ENCODE peak calls at places on chromosome 6, in five cellular contexts. Z is lower lobe of right lung, F is cardiac muscle cell, D is BE2C, K is tibial artery. E is an unnamed sample. For H3K4me1, the result is how much of the 10 kb centered on the place peaks cover.

GRCh38 chr6:130307752-130308361 is 58.0 kb upstream of the TMEM200A start:
- DNase-seq in F (no peak), D (no peak), Z (no peak), K (no peak), E (no peak)

GRCh38 chr6:104325341-104326172 is 534.2 kb downstream of the HACE1 start:
- DNase-seq in K (no peak), D (peak), Z (no peak), F (peak), E (no peak)

GRCh38 chr6:128474933-128475332 is 45.5 kb downstream of the PTPRK start:
- DNase-seq in F (no peak), K (no peak), D (no peak), Z (no peak), E (no peak)

GRCh38 chr6:38634518-38634917 is 5.2 kb downstream of the BTBD9 start:
- DNase-seq in D (no peak), F (peak), K (no peak), Z (no peak), E (no peak)

GRCh38 chr6:114007451-114007953 is 36.6 kb upstream of the HDAC2 start:
- DNase-seq in K (no peak), Z (no peak), D (no peak), F (no peak), E (no peak)

GRCh38 chr6:49570474-49571079 is 20.1 kb downstream of the C6orf141 start:
- DNase-seq in K (no peak), F (peak), Z (no peak), D (no peak), E (no peak)

GRCh38 chr6:160690458-160690857 is 11.6 kb upstream of the PLG start:
- DNase-seq in F (no peak), K (no peak), D (no peak), Z (no peak), E (no peak)

GRCh38 chr6:150403458-150404245 is 34.8 kb downstream of the IYD start:
- DNase-seq in K (peak), F (peak), D (no peak), Z (no peak), E (no peak)

GRCh38 chr6:121608270-121608669 is 172.8 kb downstream of the GJA1 start:
- DNase-seq in F (no peak), Z (no peak), D (no peak), K (no peak), E (no peak)

GRCh38 chr6:45690846-45691245 is 313.1 kb upstream of the SUPT3H start:
- DNase-seq in Z (no peak), K (no peak), F (no peak), D (no peak), E (no peak)

GRCh38 chr6:106823732-106824351 is 150.7 kb downstream of the CD24 start:
- DNase-seq in Z (peak), F (no peak), D (no peak), K (no peak), E (no peak)

GRCh38 chr6:16154904-16155303 is 26.0 kb downstream of the MYLIP start:
- DNase-seq in D (no peak), Z (no peak), K (peak), F (peak), E (no peak)

GRCh38 chr6:102327697-102328227 is 934.3 kb downstream of the GRIK2 start:
- DNase-seq in F (no peak), Z (no peak), D (no peak), K (no peak), E (no peak)

GRCh38 chr6:4565301-4566250 is 210.6 kb upstream of the CDYL start:
- DNase-seq in Z (no peak), F (no peak), D (no peak), K (no peak), E (no peak)

GRCh38 chr6:75230484-75231325 is 12.9 kb downstream of the COX7A2 start:
- DNase-seq in D (peak), K (peak), Z (no peak), F (peak), E (no peak)

GRCh38 chr6:31065556-31065955 is 46.8 kb downstream of the C6orf15 start:
- DNase-seq in K (no peak), Z (no peak), D (no peak), F (no peak), E (peak)

GRCh38 chr6:154350293-154350692 is 6.3 kb downstream of the IPCEF1 start:
- DNase-seq in F (no peak), Z (no peak), K (no peak), D (no peak), E (no peak)

GRCh38 chr6:18048953-18049630 is 61.7 kb upstream of the KIF13A start:
- DNase-seq in K (no peak), F (no peak), Z (no peak), D (no peak), E (no peak)

GRCh38 chr6:159608961-159609673 is 83.9 kb downstream of the SOD2 start:
- DNase-seq in F (peak), Z (no peak), D (peak), K (no peak), E (no peak)

GRCh38 chr6:63740709-63741108 is 105.1 kb downstream of the PHF3 start:
- DNase-seq in F (peak), D (no peak), Z (no peak), K (no peak), E (no peak)

GRCh38 chr6:124190256-124190655 is 386.6 kb downstream of the NKAIN2 start:
- DNase-seq in K (no peak), D (no peak), Z (no peak), F (no peak), E (no peak)

GRCh38 chr6:30880563-30881252 is 3.6 kb upstream of the DDR1 start:
- DNase-seq in F (no peak), D (no peak), Z (no peak), K (no peak), E (no peak)

GRCh38 chr6:158168054-158168303 is at the start of gene SERAC1:
- DNase-seq in D (no peak), K (no peak), Z (no peak), F (no peak), E (no peak)

GRCh38 chr6:153668758-153669157 is 370.3 kb upstream of the OPRM1 start:
- DNase-seq in K (no peak), F (no peak), Z (no peak), D (no peak), E (no peak)

GRCh38 chr6:154247119-154247814 is 109.3 kb downstream of the IPCEF1 start:
- DNase-seq in F (no peak), Z (no peak), D (no peak), K (no peak), E (no peak)

GRCh38 chr6:149264629-149265028 is 52.9 kb upstream of the TAB2 start:
- DNase-seq in Z (no peak), K (no peak), F (no peak), D (no peak), E (no peak)

GRCh38 chr6:20933057-20933792 is 399.0 kb downstream of the CDKAL1 start:
- DNase-seq in K (no peak), F (no peak), Z (no peak), D (no peak), E (no peak)

GRCh38 chr6:20932284-20932683 is 398.0 kb downstream of the CDKAL1 start:
- DNase-seq in D (no peak), K (no peak), Z (no peak), F (no peak), E (no peak)

GRCh38 chr6:20939161-20939775 is 405.0 kb downstream of the CDKAL1 start:
- DNase-seq in K (no peak), D (no peak), F (no peak), Z (no peak), E (no peak)

GRCh38 chr6:20931772-20932171 is 397.5 kb downstream of the CDKAL1 start:
- DNase-seq in K (no peak), Z (no peak), F (no peak), D (no peak), E (no peak)

DNA sequence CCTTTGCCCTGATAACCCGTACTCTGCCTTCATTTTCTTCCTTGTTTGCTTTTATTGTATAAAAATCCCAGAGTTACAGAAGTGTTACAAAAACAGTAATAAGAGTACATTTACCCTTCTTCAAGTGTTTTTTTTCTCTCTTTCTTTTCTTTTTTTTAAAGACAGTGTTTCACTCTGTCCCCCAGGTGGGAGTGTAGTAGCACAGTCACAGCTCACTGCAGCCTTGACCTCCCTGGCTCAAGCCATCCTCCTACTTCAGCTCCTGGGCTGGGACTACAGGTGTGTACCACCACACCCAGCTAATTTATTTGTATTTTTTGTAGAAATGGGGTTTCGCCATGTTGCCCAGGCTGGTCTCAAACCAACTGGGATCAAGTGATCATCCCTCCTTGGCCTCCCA is 402.7 kb downstream of the CDKAL1 start:
- DNase-seq in K (no peak), Z (no peak), D (no peak), F (no peak), E (no peak)
- TF ChIP-seq CTCF in K (no peak), Z (no peak), D (no peak), F (no peak), E (no peak)

GRCh38 chr6:33781105-33781975 is 7.6 kb downstream of the LEMD2 start:
- DNase-seq in Z (no peak), K (no peak), D (no peak), F (peak), E (no peak)

GRCh38 chr6:33784787-33785186 is 4.1 kb downstream of the LEMD2 start:
- DNase-seq in D (no peak), Z (no peak), K (no peak), F (no peak), E (no peak)

GRCh38 chr6:33779895-33780294 is 9.0 kb downstream of the LEMD2 start:
- DNase-seq in F (no peak), K (no peak), D (no peak), Z (no peak), E (no peak)

GRCh38 chr6:33783781-33784520 is 5.0 kb downstream of the LEMD2 start:
- DNase-seq in F (no peak), D (no peak), K (no peak), Z (no peak), E (no peak)

GRCh38 chr6:33782561-33782960 is 6.4 kb downstream of the LEMD2 start:
- DNase-seq in D (no peak), F (no peak), K (no peak), Z (no peak), E (no peak)
- H3K4me1 ChIP-seq in D (under half), F (under half), K (under half), Z (under half), E (under half)

GRCh38 chr6:27669798-27670301 is 196.9 kb upstream of the ZNF184 start:
- DNase-seq in K (no peak), Z (no peak), D (no peak), F (no peak), E (no peak)
- TF ChIP-seq CTCF in K (no peak), Z (no peak), D (no peak), F (no peak), E (no peak)

GRCh38 chr6:111553580-111553979 is 52.1 kb downstream of the TRAF3IP2 start:
- DNase-seq in K (no peak), Z (no peak), F (no peak), D (no peak), E (no peak)
- H3K4me1 ChIP-seq in K (under half), Z (under half), F (under half), D (under half), E (under half)

DNA sequence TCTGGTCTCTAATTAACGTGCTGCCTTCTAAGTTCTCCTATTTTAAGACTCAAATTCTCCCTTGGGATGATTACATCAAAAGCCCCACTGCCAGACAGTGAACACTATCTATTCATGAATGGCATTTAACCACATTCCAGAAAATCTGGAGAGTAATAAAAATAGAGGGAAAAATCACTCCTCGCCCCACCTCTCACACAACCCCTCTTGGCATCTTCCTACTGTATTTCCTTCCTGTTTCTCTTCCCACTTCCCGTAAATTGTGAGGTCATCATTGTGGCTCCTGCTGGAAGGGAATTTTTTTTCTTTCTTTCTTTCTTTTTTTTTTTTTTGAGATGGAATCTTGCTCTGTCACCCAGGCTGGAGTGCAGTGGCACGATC is 31.5 kb downstream of the RAB44 start:
- DNase-seq in K (no peak), F (peak), Z (no peak), D (no peak), E (no peak)
- TF ChIP-seq CTCF in K (no peak), F (no peak), Z (no peak), D (no peak), E (no peak)

DNA sequence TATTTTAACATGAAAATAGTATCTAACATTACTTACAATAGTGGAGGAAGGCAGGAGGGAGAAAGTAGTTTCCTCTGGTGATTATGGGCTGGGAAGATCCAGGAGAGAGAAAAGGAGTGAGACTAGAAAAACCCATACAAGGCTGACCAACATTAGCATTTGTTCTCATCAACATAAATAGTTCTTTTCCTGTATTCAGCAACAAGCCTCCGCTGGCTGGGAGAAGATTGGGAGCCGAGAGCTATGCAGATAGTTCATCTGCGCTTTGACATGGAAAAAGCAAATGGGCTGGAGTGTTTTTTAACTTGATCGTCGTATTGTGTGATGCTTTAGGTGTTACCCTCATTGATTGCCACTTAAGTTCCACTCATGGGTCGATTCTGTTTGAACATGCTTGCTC is 239.4 kb downstream of the PHACTR1 start:
- DNase-seq in Z (no peak), D (no peak), K (no peak), F (no peak), E (no peak)
- H3K4me1 ChIP-seq in Z (under half), D (under half), K (under half), F (under half), E (under half)

DNA sequence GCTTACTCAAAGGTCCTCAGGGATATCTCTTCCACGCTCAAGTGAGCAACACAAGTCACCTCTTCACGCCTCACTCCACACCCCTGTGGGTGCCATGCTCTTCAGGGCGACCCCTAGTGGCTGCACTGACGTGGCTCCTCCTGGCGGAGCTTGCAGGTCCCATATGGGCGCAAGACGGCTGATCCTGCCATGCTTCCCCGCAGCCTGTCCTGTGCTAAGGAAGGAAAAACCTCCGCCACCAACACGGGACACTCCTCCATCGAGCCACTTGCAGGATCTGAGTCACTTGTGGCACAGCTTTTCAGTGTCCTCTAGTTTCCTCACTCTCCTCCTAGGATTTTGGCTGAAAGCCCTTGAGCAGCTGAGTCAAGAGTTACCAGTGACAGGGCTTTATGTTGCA is 90.7 kb downstream of the KHDC1L start:
- DNase-seq in Z (no peak), K (no peak), D (peak), F (peak), E (peak)
- TF ChIP-seq CTCF in Z (peak), K (no peak), D (peak), F (peak), E (no peak)

GRCh38 chr6:26194329-26194701 is 107.1 kb downstream of the HFE start:
- DNase-seq in Z (no peak), K (no peak), F (no peak), D (no peak), E (no peak)

GRCh38 chr6:26196846-26197683 is 109.8 kb downstream of the HFE start:
- DNase-seq in D (peak), Z (peak), F (peak), K (peak), E (peak)

GRCh38 chr6:26194774-26195375 is 107.6 kb downstream of the HFE start:
- DNase-seq in D (no peak), F (peak), Z (no peak), K (no peak), E (no peak)

GRCh38 chr6:26195924-26196845 is 109.0 kb downstream of the HFE start:
- DNase-seq in K (no peak), F (peak), Z (no peak), D (peak), E (no peak)

DNA sequence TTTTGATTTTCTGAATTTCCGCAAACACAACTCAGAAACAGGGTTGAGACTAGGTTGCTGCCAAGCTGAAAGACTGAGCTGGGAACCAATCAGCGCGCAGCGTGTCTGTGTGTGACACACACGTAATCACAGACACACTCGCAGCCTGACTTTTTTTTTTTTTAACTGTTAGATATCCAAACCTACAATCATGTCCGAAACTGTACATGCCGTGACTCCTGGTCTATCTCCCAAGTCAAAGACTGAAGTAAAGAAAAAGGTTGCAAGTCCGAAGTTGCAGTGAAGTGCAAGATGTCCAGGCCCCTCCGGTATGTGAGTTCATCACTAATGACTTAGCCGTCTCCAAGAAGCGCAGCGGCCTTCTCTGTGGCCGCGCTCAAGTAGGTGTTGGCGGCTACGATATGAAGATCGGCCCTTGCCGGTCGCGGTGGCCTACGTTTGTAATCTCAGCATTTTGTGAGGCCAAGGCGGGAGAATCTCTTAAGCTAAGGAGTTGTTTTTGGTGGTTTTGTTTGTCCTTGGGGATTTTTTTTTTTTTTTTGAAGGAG is 108.2 kb downstream of the HFE start:
- DNase-seq in K (peak), F (peak), Z (peak), D (peak), E (peak)
- H3K4me1 ChIP-seq in K (under half), F (under half), Z (under half), D (under half), E (under half)